ENCODE peak calls at places on chromosomes 7 and 10, in six cellular contexts. One of them, this sample, is unnamed.

GRCh38 chr10:1362589-1363465 is 306.6 kb downstream of the WDR37 start:
- DNase-seq in AG04450: no peak
- DNase-seq in Peyer's patch: no peak
- DNase-seq in astrocyte of the cerebellum: no peak
- DNase-seq in upper lobe of right lung: peak; percentile 57
- DNase-seq in fibroblast of lung: no peak
- DNase-seq in this sample: no peak

GRCh38 chr10:126235091-126235978 is 152.9 kb downstream of the ADAM12 start:
- DNase-seq in AG04450: no peak
- DNase-seq in Peyer's patch: no peak
- DNase-seq in astrocyte of the cerebellum: no peak
- DNase-seq in upper lobe of right lung: no peak
- DNase-seq in fibroblast of lung: no peak
- DNase-seq in this sample: no peak

GRCh38 chr10:129888784-129889616 is 75.1 kb downstream of the EBF3 start:
- DNase-seq in AG04450: no peak
- DNase-seq in Peyer's patch: peak; percentile 63
- DNase-seq in astrocyte of the cerebellum: no peak
- DNase-seq in upper lobe of right lung: no peak
- DNase-seq in fibroblast of lung: no peak
- DNase-seq in this sample: no peak

GRCh38 chr7:19488056-19488455 is 220.8 kb downstream of the POLR1F start:
- DNase-seq in AG04450: no peak
- DNase-seq in Peyer's patch: no peak
- DNase-seq in astrocyte of the cerebellum: no peak
- DNase-seq in upper lobe of right lung: no peak
- DNase-seq in fibroblast of lung: no peak
- DNase-seq in this sample: no peak

GRCh38 chr10:90418869-90419652 is 438.8 kb downstream of the HTR7 start:
- DNase-seq in AG04450: peak; percentile 82
- DNase-seq in Peyer's patch: no peak
- DNase-seq in astrocyte of the cerebellum: peak; percentile 78
- DNase-seq in upper lobe of right lung: no peak
- DNase-seq in fibroblast of lung: peak; percentile 96
- DNase-seq in this sample: peak; percentile 50

GRCh38 chr10:116742367-116743265 is at the start of gene HSPA12A:
- DNase-seq in AG04450: peak; percentile 59
- DNase-seq in Peyer's patch: peak; percentile 89
- DNase-seq in astrocyte of the cerebellum: no peak
- DNase-seq in upper lobe of right lung: peak; percentile 89
- DNase-seq in fibroblast of lung: peak; percentile 89
- DNase-seq in this sample: no peak

GRCh38 chr10:68595513-68595912 is 35.4 kb downstream of the TET1 start:
- DNase-seq in AG04450: no peak
- DNase-seq in Peyer's patch: no peak
- DNase-seq in astrocyte of the cerebellum: no peak
- DNase-seq in upper lobe of right lung: no peak
- DNase-seq in fibroblast of lung: no peak
- DNase-seq in this sample: no peak

GRCh38 chr10:44843484-44843883 is 67.7 kb upstream of the TMEM72 start:
- DNase-seq in AG04450: no peak
- DNase-seq in Peyer's patch: no peak
- DNase-seq in astrocyte of the cerebellum: no peak
- DNase-seq in upper lobe of right lung: no peak
- DNase-seq in fibroblast of lung: no peak
- DNase-seq in this sample: no peak

GRCh38 chr7:129103561-129104324 is 40.8 kb upstream of the TSPAN33 start:
- DNase-seq in AG04450: no peak
- DNase-seq in Peyer's patch: no peak
- DNase-seq in astrocyte of the cerebellum: no peak
- DNase-seq in upper lobe of right lung: no peak
- DNase-seq in fibroblast of lung: peak; percentile 19
- DNase-seq in this sample: no peak

GRCh38 chr7:137882261-137882668 is 35.5 kb upstream of the DGKI start:
- DNase-seq in AG04450: peak; percentile 93
- DNase-seq in Peyer's patch: no peak
- DNase-seq in astrocyte of the cerebellum: peak; percentile 98
- DNase-seq in upper lobe of right lung: no peak
- DNase-seq in fibroblast of lung: peak; percentile 100
- DNase-seq in this sample: peak; percentile 91

GRCh38 chr7:135169141-135169935 is 1.2 kb downstream of the CYREN start:
- DNase-seq in AG04450: no peak
- DNase-seq in Peyer's patch: no peak
- DNase-seq in astrocyte of the cerebellum: no peak
- DNase-seq in upper lobe of right lung: no peak
- DNase-seq in fibroblast of lung: peak; percentile 67
- DNase-seq in this sample: no peak

GRCh38 chr10:43252785-43253341 is 14.0 kb downstream of the RASGEF1A start:
- DNase-seq in AG04450: no peak
- DNase-seq in Peyer's patch: no peak
- DNase-seq in astrocyte of the cerebellum: no peak
- DNase-seq in upper lobe of right lung: peak; percentile 57
- DNase-seq in fibroblast of lung: no peak
- DNase-seq in this sample: no peak

GRCh38 chr10:72846225-72846624 is 47.3 kb upstream of the OIT3 start:
- DNase-seq in AG04450: peak; percentile 44
- DNase-seq in Peyer's patch: no peak
- DNase-seq in astrocyte of the cerebellum: peak; percentile 53
- DNase-seq in upper lobe of right lung: no peak
- DNase-seq in fibroblast of lung: peak; percentile 90
- DNase-seq in this sample: peak; percentile 84

GRCh38 chr10:128599538-128599937 is 473.3 kb upstream of the MKI67 start:
- DNase-seq in AG04450: no peak
- DNase-seq in Peyer's patch: no peak
- DNase-seq in astrocyte of the cerebellum: no peak
- DNase-seq in upper lobe of right lung: no peak
- DNase-seq in fibroblast of lung: no peak
- DNase-seq in this sample: no peak

GRCh38 chr10:88243202-88243744 is 339.8 kb downstream of the RNLS start:
- DNase-seq in AG04450: no peak
- DNase-seq in Peyer's patch: no peak
- DNase-seq in astrocyte of the cerebellum: no peak
- DNase-seq in upper lobe of right lung: no peak
- DNase-seq in fibroblast of lung: no peak
- DNase-seq in this sample: no peak

GRCh38 chr10:30736685-30737232 is 107.2 kb upstream of the LYZL2 start:
- DNase-seq in AG04450: peak; percentile 99
- DNase-seq in Peyer's patch: no peak
- DNase-seq in astrocyte of the cerebellum: peak; percentile 99
- DNase-seq in upper lobe of right lung: no peak
- DNase-seq in fibroblast of lung: peak; percentile 100
- DNase-seq in this sample: peak; percentile 96

GRCh38 chr7:20785211-20786048 is 1.3 kb downstream of the SP8 start:
- DNase-seq in AG04450: no peak
- DNase-seq in Peyer's patch: peak; percentile 59
- DNase-seq in astrocyte of the cerebellum: no peak
- DNase-seq in upper lobe of right lung: no peak
- DNase-seq in fibroblast of lung: no peak
- DNase-seq in this sample: no peak

GRCh38 chr10:29541826-29542225 is 92.9 kb downstream of the SVIL start:
- DNase-seq in AG04450: no peak
- DNase-seq in Peyer's patch: no peak
- DNase-seq in astrocyte of the cerebellum: no peak
- DNase-seq in upper lobe of right lung: no peak
- DNase-seq in fibroblast of lung: no peak
- DNase-seq in this sample: no peak

GRCh38 chr7:125467996-125468854 is 538.6 kb upstream of the POT1 start:
- DNase-seq in AG04450: no peak
- DNase-seq in Peyer's patch: no peak
- DNase-seq in astrocyte of the cerebellum: no peak
- DNase-seq in upper lobe of right lung: no peak
- DNase-seq in fibroblast of lung: no peak
- DNase-seq in this sample: no peak

DNA sequence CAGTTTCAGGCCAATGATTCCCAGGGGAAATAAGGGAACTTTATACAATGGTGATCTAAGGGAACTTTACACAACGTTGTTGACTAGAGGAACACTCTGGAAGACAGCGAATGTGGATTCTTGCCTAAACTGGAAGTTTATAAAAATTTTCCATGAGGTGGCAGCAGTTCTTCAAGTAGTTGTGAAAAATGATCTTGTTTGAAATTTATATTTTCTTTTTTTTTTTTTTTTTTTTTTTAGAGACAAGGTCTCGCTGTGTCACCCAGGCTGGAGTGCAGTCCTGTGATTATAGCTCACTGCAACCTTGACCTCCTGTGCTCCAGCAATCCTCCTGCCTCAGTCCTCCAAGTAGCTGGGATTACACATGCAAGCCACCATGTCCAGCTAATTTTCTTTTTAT is 32.1 kb upstream of the GTF2I start:
- DNase-seq in AG04450: peak; percentile 26
- DNase-seq in Peyer's patch: no peak
- DNase-seq in astrocyte of the cerebellum: no peak
- DNase-seq in upper lobe of right lung: no peak
- DNase-seq in fibroblast of lung: peak; percentile 42
- DNase-seq in this sample: no peak
- TF ChIP-seq CTCF in AG04450: no peak
- TF ChIP-seq CTCF in Peyer's patch: no peak
- TF ChIP-seq CTCF in astrocyte of the cerebellum: no peak
- TF ChIP-seq CTCF in upper lobe of right lung: peak; percentile 18
- TF ChIP-seq CTCF in fibroblast of lung: peak; percentile 32
- TF ChIP-seq CTCF in this sample: peak; percentile 43

GRCh38 chr7:30348083-30348560 is 63.7 kb downstream of the ZNRF2 start:
- DNase-seq in AG04450: peak; percentile 48
- DNase-seq in Peyer's patch: no peak
- DNase-seq in astrocyte of the cerebellum: peak; percentile 71
- DNase-seq in upper lobe of right lung: no peak
- DNase-seq in fibroblast of lung: peak; percentile 94
- DNase-seq in this sample: peak; percentile 96

GRCh38 chr7:30349170-30349569 is 64.8 kb downstream of the ZNRF2 start:
- DNase-seq in AG04450: no peak
- DNase-seq in Peyer's patch: no peak
- DNase-seq in astrocyte of the cerebellum: no peak
- DNase-seq in upper lobe of right lung: no peak
- DNase-seq in fibroblast of lung: no peak
- DNase-seq in this sample: no peak

GRCh38 chr7:30351724-30352123 is 67.3 kb downstream of the ZNRF2 start:
- DNase-seq in AG04450: no peak
- DNase-seq in Peyer's patch: no peak
- DNase-seq in astrocyte of the cerebellum: no peak
- DNase-seq in upper lobe of right lung: no peak
- DNase-seq in fibroblast of lung: no peak
- DNase-seq in this sample: no peak

GRCh38 chr7:30351274-30351673 is 66.9 kb downstream of the ZNRF2 start:
- DNase-seq in AG04450: no peak
- DNase-seq in Peyer's patch: no peak
- DNase-seq in astrocyte of the cerebellum: no peak
- DNase-seq in upper lobe of right lung: no peak
- DNase-seq in fibroblast of lung: no peak
- DNase-seq in this sample: no peak

DNA sequence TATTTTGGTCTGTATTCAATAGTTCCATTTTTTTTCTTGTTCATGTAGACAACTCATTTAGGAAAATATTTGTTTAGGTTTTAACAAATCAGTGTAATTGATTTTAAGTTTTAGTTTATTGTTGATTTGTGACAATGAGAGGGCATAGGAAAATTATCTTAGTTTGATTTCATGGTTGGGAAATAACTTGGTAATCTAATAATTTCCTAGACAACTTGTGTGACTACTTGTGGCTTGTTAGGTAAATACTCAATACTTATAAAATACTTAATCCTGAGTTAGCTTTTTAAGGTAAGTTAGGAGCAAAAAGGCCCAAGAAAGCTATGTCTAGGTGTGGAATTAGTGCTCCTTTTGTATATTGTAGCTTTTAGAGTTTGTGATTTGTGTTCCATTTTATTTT is 65.4 kb downstream of the ZNRF2 start:
- DNase-seq in AG04450: no peak
- DNase-seq in Peyer's patch: no peak
- DNase-seq in astrocyte of the cerebellum: no peak
- DNase-seq in upper lobe of right lung: no peak
- DNase-seq in fibroblast of lung: no peak
- DNase-seq in this sample: no peak
- H3K4me3 ChIP-seq in AG04450: no peak overlapping the region
- H3K4me3 ChIP-seq in Peyer's patch: no peak overlapping the region
- H3K4me3 ChIP-seq in astrocyte of the cerebellum: no peak overlapping the region
- H3K4me3 ChIP-seq in upper lobe of right lung: no peak overlapping the region
- H3K4me3 ChIP-seq in fibroblast of lung: no peak overlapping the region
- H3K4me3 ChIP-seq in this sample: no peak overlapping the region

DNA sequence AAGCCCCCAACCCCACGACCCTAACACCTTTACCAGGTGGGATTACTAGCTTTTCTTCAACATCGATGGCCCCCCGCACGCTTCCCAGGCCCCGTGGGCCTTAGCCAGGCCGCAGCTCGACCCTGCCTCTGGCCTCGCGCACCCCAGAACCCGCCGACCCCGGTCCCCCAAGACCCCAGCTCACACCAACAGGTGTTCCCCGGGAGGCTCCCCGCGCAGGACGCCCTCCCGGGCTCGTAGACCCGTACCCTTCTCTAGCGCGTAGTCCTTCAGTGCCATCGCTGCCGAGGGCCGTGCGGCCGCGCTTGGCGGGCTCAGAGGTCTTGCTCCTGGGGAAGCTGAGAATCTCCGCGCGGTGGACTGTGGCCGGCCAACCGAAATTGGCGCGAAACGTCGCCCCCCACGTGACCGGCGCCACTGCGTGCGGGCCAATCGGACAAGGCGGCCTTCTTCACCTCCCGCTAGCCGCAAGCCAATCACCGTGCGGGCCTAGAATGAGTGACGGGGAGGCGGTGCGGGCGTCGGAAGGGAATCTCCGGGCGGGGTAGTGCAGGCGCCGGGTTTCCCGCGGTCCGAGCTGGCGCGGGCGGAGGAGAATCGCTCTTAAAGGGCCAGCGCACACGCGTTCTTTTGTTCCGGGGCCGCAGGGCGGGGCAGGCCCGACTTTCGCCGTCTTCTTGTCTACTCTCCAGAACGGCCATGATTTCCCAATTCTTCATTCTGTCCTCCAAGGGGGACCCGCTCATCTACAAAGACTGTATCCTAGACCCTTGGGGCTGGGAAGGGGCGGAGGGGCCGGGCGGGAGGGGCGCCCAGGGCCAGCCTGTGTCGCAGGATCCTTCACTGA is at the start of the genes AP4M1 and MCM7:
- DNase-seq in AG04450: peak; percentile 98
- DNase-seq in Peyer's patch: peak; percentile 99
- DNase-seq in astrocyte of the cerebellum: peak; percentile 97
- DNase-seq in upper lobe of right lung: peak; percentile 100
- DNase-seq in fibroblast of lung: peak; percentile 99
- DNase-seq in this sample: peak; percentile 69
- TF ChIP-seq CTCF in AG04450: no peak
- TF ChIP-seq CTCF in Peyer's patch: no peak
- TF ChIP-seq CTCF in astrocyte of the cerebellum: no peak
- TF ChIP-seq CTCF in upper lobe of right lung: no peak
- TF ChIP-seq CTCF in fibroblast of lung: no peak
- TF ChIP-seq CTCF in this sample: no peak

GRCh38 chr7:73716318-73716890 is 3.1 kb downstream of the STX1A start:
- DNase-seq in AG04450: no peak
- DNase-seq in Peyer's patch: no peak
- DNase-seq in astrocyte of the cerebellum: no peak
- DNase-seq in upper lobe of right lung: no peak
- DNase-seq in fibroblast of lung: no peak
- DNase-seq in this sample: no peak

GRCh38 chr7:73718438-73718881 is 1.0 kb downstream of the STX1A start:
- DNase-seq in AG04450: no peak
- DNase-seq in Peyer's patch: no peak
- DNase-seq in astrocyte of the cerebellum: no peak
- DNase-seq in upper lobe of right lung: no peak
- DNase-seq in fibroblast of lung: no peak
- DNase-seq in this sample: no peak

GRCh38 chr7:73717025-73717807 is 2.3 kb downstream of the STX1A start:
- DNase-seq in AG04450: no peak
- DNase-seq in Peyer's patch: no peak
- DNase-seq in astrocyte of the cerebellum: no peak
- DNase-seq in upper lobe of right lung: no peak
- DNase-seq in fibroblast of lung: peak; percentile 62
- DNase-seq in this sample: no peak

GRCh38 chr7:73717991-73718405 is 1.5 kb downstream of the STX1A start:
- DNase-seq in AG04450: no peak
- DNase-seq in Peyer's patch: no peak
- DNase-seq in astrocyte of the cerebellum: peak; percentile 69
- DNase-seq in upper lobe of right lung: no peak
- DNase-seq in fibroblast of lung: peak; percentile 93
- DNase-seq in this sample: no peak

GRCh38 chr7:73715648-73716317 is 3.7 kb downstream of the STX1A start:
- DNase-seq in AG04450: peak; percentile 82
- DNase-seq in Peyer's patch: no peak
- DNase-seq in astrocyte of the cerebellum: peak; percentile 48
- DNase-seq in upper lobe of right lung: no peak
- DNase-seq in fibroblast of lung: peak; percentile 92
- DNase-seq in this sample: peak; percentile 61
- H3K4me3 ChIP-seq in AG04450: peak overlapping the region; percentile 10
- H3K4me3 ChIP-seq in Peyer's patch: no peak overlapping the region
- H3K4me3 ChIP-seq in astrocyte of the cerebellum: no peak overlapping the region
- H3K4me3 ChIP-seq in upper lobe of right lung: no peak overlapping the region
- H3K4me3 ChIP-seq in fibroblast of lung: no peak overlapping the region
- H3K4me3 ChIP-seq in this sample: no peak overlapping the region